ENCODE peak calls at places on chromosomes 13 and 19, in six cellular contexts. V is brain microvascular endothelial cell, G is endodermal cell, K is adipocyte, R is mucosa of descending colon, B is GM23248. A is an unnamed sample.

GRCh38 chr13:40221460-40222201 is 444.8 kb downstream of the FOXO1 start:
- DNase-seq in V (peak; percentile 79), K (peak; percentile 17), G (no peak), R (peak; percentile 38), B (peak; percentile 37), A (no peak)

GRCh38 chr19:58409010-58409790 is 751 bp downstream of the ZNF584 start:
- DNase-seq in G (peak; percentile 65), B (peak; percentile 67), K (peak; percentile 58), R (no peak), V (no peak), A (peak; percentile 65)

GRCh38 chr19:41957161-41957837 is 1.8 kb downstream of the RABAC1 start:
- DNase-seq in G (no peak), V (no peak), R (peak; percentile 81), B (no peak), K (no peak), A (no peak)

GRCh38 chr13:78660130-78660857 is 1.3 kb upstream of the OBI1 start:
- DNase-seq in K (peak; percentile 44), V (no peak), G (peak; percentile 68), R (peak; percentile 23), B (no peak), A (peak; percentile 11)

GRCh38 chr13:95123726-95124125 is 177.5 kb downstream of the ABCC4 start:
- DNase-seq in V (no peak), B (no peak), G (no peak), R (no peak), K (no peak), A (no peak)

GRCh38 chr13:32443111-32443510 is 15.2 kb upstream of the N4BP2L1 start:
- DNase-seq in V (no peak), R (peak; percentile 69), B (peak; percentile 38), K (peak; percentile 37), G (no peak), A (no peak)

GRCh38 chr13:82878536-82878935 is 1003.7 kb downstream of the SLITRK1 start:
- DNase-seq in K (peak; percentile 20), R (no peak), V (no peak), G (no peak), B (peak; percentile 33), A (no peak)

GRCh38 chr13:114039471-114040141 is 65.7 kb upstream of the C13orf46 start:
- DNase-seq in G (no peak), V (no peak), R (no peak), K (no peak), B (no peak), A (no peak)

GRCh38 chr13:37686501-37686900 is 87.9 kb upstream of the POSTN start:
- DNase-seq in R (no peak), B (peak; percentile 54), G (no peak), V (no peak), K (no peak), A (no peak)

GRCh38 chr19:3061214-3062161 is 807 bp downstream of the TLE5 start:
- DNase-seq in G (no peak), V (no peak), K (peak; percentile 68), R (peak; percentile 74), B (peak; percentile 61), A (peak; percentile 47)

GRCh38 chr13:39777527-39778061 is 122.1 kb downstream of the COG6 start:
- DNase-seq in G (peak; percentile 59), V (peak; percentile 88), K (peak; percentile 71), R (peak; percentile 17), B (peak; percentile 91), A (peak; percentile 51)

GRCh38 chr19:3784607-3785463 is 1.3 kb downstream of the MATK start:
- DNase-seq in V (no peak), G (peak; percentile 49), K (no peak), R (no peak), B (peak; percentile 33), A (peak; percentile 38)

GRCh38 chr19:46621191-46622117 is 3.4 kb downstream of the PTGIR start:
- DNase-seq in G (no peak), B (no peak), R (no peak), V (no peak), K (no peak), A (no peak)

GRCh38 chr19:34228762-34229161 is 25.6 kb upstream of the GARRE1 start:
- DNase-seq in B (no peak), K (no peak), G (no peak), R (no peak), V (no peak), A (no peak)

GRCh38 chr19:34224996-34225658 is 29.2 kb upstream of the GARRE1 start:
- DNase-seq in R (no peak), B (peak; percentile 59), G (peak; percentile 60), K (peak; percentile 40), V (peak; percentile 17), A (no peak)

GRCh38 chr19:34228347-34228746 is 26.0 kb upstream of the GARRE1 start:
- DNase-seq in K (no peak), G (no peak), R (no peak), B (peak; percentile 72), V (no peak), A (no peak)

GRCh38 chr19:34225659-34226015 is 28.7 kb upstream of the GARRE1 start:
- DNase-seq in V (no peak), B (no peak), G (no peak), R (no peak), K (no peak), A (no peak)

DNA sequence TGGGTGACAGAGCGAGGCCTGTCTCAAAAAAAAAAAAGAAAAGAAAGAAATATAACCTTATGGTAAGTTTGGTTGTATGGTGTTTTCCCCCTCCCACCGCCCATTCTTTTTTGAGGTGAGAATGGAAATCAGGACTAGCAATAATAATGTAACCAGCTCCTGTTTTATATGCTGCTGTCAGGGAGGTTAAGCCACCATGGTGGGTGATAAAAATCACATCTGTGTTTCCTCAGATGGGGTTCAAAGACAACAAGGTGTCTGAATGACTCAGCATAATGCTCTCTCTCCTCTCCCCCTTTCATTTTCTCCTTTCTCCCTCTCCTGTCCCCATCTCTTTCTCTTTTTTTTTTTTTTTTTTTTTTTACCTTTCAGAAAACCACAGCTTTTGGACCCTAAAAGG is 28.3 kb upstream of the GARRE1 start:
- DNase-seq in R (no peak), K (no peak), V (no peak), B (no peak), G (no peak), A (no peak)
- H3K36me3 ChIP-seq in R (no peaks in the 10 kb centered on the region), K (peaks cover 89% of the 10 kb centered on the region), V (peaks cover 64% of the 10 kb centered on the region), B (peaks cover 70% of the 10 kb centered on the region), G (peaks cover 98% of the 10 kb centered on the region), A (peaks cover 98% of the 10 kb centered on the region)

GRCh38 chr19:39837978-39838377 is 4.0 kb upstream of the DYRK1B start:
- DNase-seq in V (no peak), R (no peak), G (no peak), B (no peak), K (no peak), A (no peak)

GRCh38 chr19:39839678-39840327 is 5.8 kb upstream of the DYRK1B start:
- DNase-seq in K (no peak), R (no peak), G (no peak), B (no peak), V (no peak), A (no peak)

GRCh38 chr19:39841041-39841440 is 5.1 kb downstream of the FBL start:
- DNase-seq in G (no peak), K (no peak), V (no peak), B (no peak), R (no peak), A (no peak)

GRCh38 chr19:39842693-39843435 is 3.3 kb downstream of the FBL start:
- DNase-seq in G (no peak), V (no peak), B (no peak), K (no peak), R (no peak), A (no peak)

DNA sequence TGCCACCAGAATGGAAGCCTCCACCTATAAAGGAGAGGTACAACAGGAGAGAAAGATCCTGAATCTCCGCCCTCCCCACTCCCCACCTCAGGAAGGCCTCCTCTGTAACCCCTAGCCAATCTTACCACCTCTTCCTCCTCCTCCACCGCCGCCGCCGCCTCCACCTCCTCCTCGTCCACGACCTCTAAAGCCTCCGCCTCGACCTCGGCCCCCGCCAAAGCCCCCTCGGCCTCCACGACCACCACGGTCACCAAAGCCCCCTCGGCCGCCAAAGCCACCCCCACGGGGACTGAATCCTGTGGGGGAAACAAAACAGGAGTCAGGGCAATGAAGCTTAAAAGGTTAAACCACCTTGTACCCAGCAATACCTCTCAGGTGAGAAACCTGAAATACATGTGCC is 5.7 kb downstream of the FBL start:
- DNase-seq in B (no peak), R (no peak), V (no peak), G (no peak), K (no peak), A (no peak)
- H3K36me3 ChIP-seq in B (peaks cover 22% of the 10 kb centered on the region), R (no peaks in the 10 kb centered on the region), V (peaks cover 33% of the 10 kb centered on the region), G (peaks cover 47% of the 10 kb centered on the region), K (peaks cover 45% of the 10 kb centered on the region), A (peaks cover 70% of the 10 kb centered on the region)

GRCh38 chr19:10998045-10998533 is 37.3 kb downstream of the SMARCA4 start:
- DNase-seq in R (peak; percentile 24), V (peak; percentile 28), B (no peak), K (peak; percentile 7), G (no peak), A (peak; percentile 19)

GRCh38 chr19:10991076-10991475 is 30.2 kb downstream of the SMARCA4 start:
- DNase-seq in R (no peak), V (no peak), K (no peak), G (no peak), B (no peak), A (no peak)

GRCh38 chr19:10991521-10992081 is 30.8 kb downstream of the SMARCA4 start:
- DNase-seq in R (no peak), B (no peak), K (no peak), G (no peak), V (no peak), A (no peak)

GRCh38 chr19:10995926-10996600 is 35.2 kb downstream of the SMARCA4 start:
- DNase-seq in V (no peak), K (no peak), B (no peak), R (no peak), G (no peak), A (no peak)
- H3K36me3 ChIP-seq in V (peaks cover 60% of the 10 kb centered on the region), K (peaks cover 56% of the 10 kb centered on the region), B (peaks cover 27% of the 10 kb centered on the region), R (peaks cover 2% of the 10 kb centered on the region), G (peaks cover 82% of the 10 kb centered on the region), A (peaks cover 81% of the 10 kb centered on the region)

GRCh38 chr19:35720163-35720524 is 2.3 kb downstream of the KMT2B start:
- DNase-seq in K (no peak), R (no peak), V (no peak), G (no peak), B (no peak), A (no peak)
- H3K36me3 ChIP-seq in K (peaks cover 48% of the 10 kb centered on the region), R (peaks cover 21% of the 10 kb centered on the region), V (peaks cover 44% of the 10 kb centered on the region), G (peaks cover 31% of the 10 kb centered on the region), B (peaks cover 18% of the 10 kb centered on the region), A (peaks cover 62% of the 10 kb centered on the region)